ENCODE peak calls at places on chromosomes 12 and 14, in five cellular contexts. E is H9, T is mesenchymal stem cell, F is trophoblast cell, Q is H1. B is an unnamed sample.

GRCh38 chr12:23704992-23705943 is 244.2 kb downstream of the SOX5 start:
- DNase-seq in T (no peak), E (peak; percentile 29), Q (peak; percentile 21), F (no peak), B (no peak)

GRCh38 chr12:94285954-94286579 is 137.7 kb downstream of the PLXNC1 start:
- DNase-seq in Q (no peak), T (no peak), F (no peak), E (no peak), B (no peak)

GRCh38 chr14:63909984-63910383 is 57.2 kb downstream of the SYNE2 start:
- DNase-seq in Q (no peak), F (no peak), E (no peak), T (no peak), B (no peak)

GRCh38 chr12:108000111-108000510 is 129.0 kb upstream of the WSCD2 start:
- DNase-seq in T (no peak), F (no peak), E (no peak), Q (no peak), B (no peak)

GRCh38 chr12:100758083-100758482 is 36.5 kb upstream of the ANO4 start:
- DNase-seq in T (no peak), F (no peak), E (no peak), Q (no peak), B (no peak)

GRCh38 chr14:91873476-91874265 is 6.3 kb upstream of the TC2N start:
- DNase-seq in T (no peak), Q (no peak), F (no peak), E (no peak), B (no peak)

GRCh38 chr12:104699489-104700194 is 242.9 kb downstream of the CHST11 start:
- DNase-seq in F (no peak), E (no peak), Q (no peak), T (no peak), B (no peak)

GRCh38 chr12:42094277-42094676 is 50.4 kb downstream of the GXYLT1 start:
- DNase-seq in Q (no peak), T (peak; percentile 82), F (peak; percentile 58), E (peak; percentile 47), B (no peak)

GRCh38 chr12:117489671-117490070 is 128.2 kb upstream of the NOS1 start:
- DNase-seq in F (peak; percentile 46), E (no peak), Q (no peak), T (no peak), B (no peak)

GRCh38 chr12:17264603-17265002 is 658.6 kb upstream of the LMO3 start:
- DNase-seq in E (no peak), Q (no peak), F (no peak), T (no peak), B (no peak)

GRCh38 chr12:106248849-106249371 is 1.1 kb upstream of the CKAP4 start:
- DNase-seq in F (peak; percentile 30), Q (no peak), E (no peak), T (peak; percentile 67), B (no peak)

GRCh38 chr12:168763-169525 is 45.0 kb downstream of the SLC6A12 start:
- DNase-seq in Q (no peak), F (no peak), E (no peak), T (peak; percentile 35), B (no peak)

GRCh38 chr12:39230086-39230485 is 212.8 kb downstream of the KIF21A start:
- DNase-seq in T (peak; percentile 97), E (no peak), Q (no peak), F (no peak), B (no peak)

GRCh38 chr12:75978677-75979076 is 52.9 kb downstream of the PHLDA1 start:
- DNase-seq in T (no peak), E (no peak), F (no peak), Q (no peak), B (no peak)

GRCh38 chr12:117032593-117033381 is 66.4 kb downstream of the TESC start:
- DNase-seq in E (no peak), T (no peak), Q (no peak), F (peak; percentile 74), B (no peak)

GRCh38 chr12:93200291-93200917 is 177.3 kb upstream of the NUDT4 start:
- DNase-seq in E (no peak), T (peak; percentile 24), F (no peak), Q (no peak), B (no peak)

GRCh38 chr12:56261503-56262230 is 3.5 kb upstream of the ANKRD52 start:
- DNase-seq in T (peak; percentile 74), F (peak; percentile 90), E (no peak), Q (no peak), B (no peak)

GRCh38 chr12:121784460-121784859 is 9.0 kb downstream of the RHOF start:
- DNase-seq in E (no peak), Q (no peak), T (peak; percentile 83), F (peak; percentile 78), B (no peak)

GRCh38 chr12:98738539-98738938 is 93.4 kb downstream of the APAF1 start:
- DNase-seq in T (no peak), Q (no peak), F (no peak), E (no peak), B (no peak)

GRCh38 chr14:105525861-105526780 is at the start of gene TMEM121:
- DNase-seq in T (no peak), F (peak; percentile 38), Q (no peak), E (peak; percentile 47), B (peak; percentile 63)

GRCh38 chr14:103087343-103087835 is 3.4 kb downstream of the LBHD2 start:
- DNase-seq in F (no peak), T (no peak), Q (no peak), E (no peak), B (peak; percentile 49)

GRCh38 chr14:103081951-103082350 is 2.1 kb upstream of the LBHD2 start:
- DNase-seq in F (no peak), E (no peak), Q (no peak), T (no peak), B (no peak)

GRCh38 chr14:103085106-103086091 is 1.4 kb downstream of the LBHD2 start:
- DNase-seq in Q (no peak), E (peak; percentile 73), T (no peak), F (peak; percentile 43), B (no peak)

GRCh38 chr14:103086771-103087342 is 2.8 kb downstream of the LBHD2 start:
- DNase-seq in F (no peak), Q (no peak), T (no peak), E (no peak), B (no peak)

DNA sequence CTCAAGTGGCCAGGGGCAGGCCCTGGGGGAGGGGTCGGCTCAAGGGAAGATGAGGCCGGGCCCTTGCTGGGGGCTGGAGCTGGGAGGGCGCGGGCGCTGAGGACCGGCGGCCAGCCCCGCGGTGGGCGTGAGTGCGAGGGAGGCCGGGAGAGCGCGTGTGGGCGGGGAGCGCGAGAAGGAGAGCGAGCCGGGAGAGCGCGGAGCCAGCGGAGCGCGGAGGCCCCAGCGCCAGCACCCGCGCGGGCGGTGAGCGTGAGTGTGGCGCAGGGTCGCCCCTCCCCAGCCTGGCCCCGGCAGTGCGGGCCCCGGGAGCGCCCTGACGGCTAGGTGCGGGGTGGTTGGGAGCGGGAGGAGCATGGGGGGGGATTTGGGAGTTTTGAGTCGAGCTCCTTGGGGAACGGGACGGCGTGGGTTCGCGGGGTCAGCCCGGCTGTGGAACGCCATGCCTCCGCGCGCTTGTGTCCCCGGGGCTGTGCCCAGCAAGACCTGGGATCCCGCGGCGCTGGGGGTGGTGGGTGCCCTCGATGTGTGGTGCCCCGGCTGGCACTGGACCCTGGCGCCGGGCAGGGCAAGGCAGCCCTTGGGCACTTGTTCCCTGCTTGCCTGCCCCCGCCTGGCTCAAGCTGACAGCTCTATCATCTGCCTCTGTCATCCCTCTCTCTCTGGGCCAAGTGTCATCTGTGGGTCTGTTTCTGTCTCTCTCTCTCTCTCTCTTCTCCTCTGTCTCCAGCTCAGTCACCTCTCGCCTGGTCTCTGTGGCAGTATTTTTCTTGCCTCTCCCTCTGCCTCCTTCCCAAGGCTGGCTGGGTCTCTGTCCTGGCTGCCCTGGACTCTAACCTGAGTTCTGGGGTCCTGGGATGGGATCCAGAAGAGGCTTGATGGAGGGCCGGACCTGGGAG is at the start of gene LBHD2:
- DNase-seq in T (no peak), Q (no peak), E (peak; percentile 30), F (no peak), B (no peak)
- H2BK12ac ChIP-seq in T (no peak within 1 kb of the TSS), Q (no peak within 1 kb of the TSS), E (no peak within 1 kb of the TSS), F (no peak within 1 kb of the TSS), B (no peak within 1 kb of the TSS)

GRCh38 chr14:43687866-43688265 is 819.2 kb downstream of the FSCB start:
- DNase-seq in E (no peak), T (peak; percentile 76), F (peak; percentile 24), Q (no peak), B (no peak)
- H2BK12ac ChIP-seq in E (no peak overlapping the region), T (no peak overlapping the region), F (no peak overlapping the region), Q (no peak overlapping the region), B (no peak overlapping the region)

DNA sequence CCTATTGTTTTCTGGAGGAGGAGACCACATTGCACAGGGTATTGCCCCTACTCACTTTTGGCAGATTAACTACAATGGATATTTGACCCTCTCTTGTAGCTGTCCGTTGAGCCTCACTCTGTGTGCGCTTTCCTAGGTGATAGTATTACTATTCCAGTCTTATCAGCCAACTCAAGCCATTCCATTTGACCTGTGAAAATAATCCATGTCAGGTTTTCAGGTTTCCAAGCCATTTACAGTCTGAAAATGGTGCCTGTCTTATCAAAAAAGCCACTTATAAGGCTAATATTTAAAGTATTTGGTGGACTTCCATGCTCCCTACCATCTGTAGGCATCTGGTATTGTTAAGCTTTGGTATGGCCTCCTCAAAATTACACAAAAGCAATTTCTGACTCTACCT is 29.6 kb upstream of the KLRD1 start:
- DNase-seq in F (no peak), T (no peak), Q (no peak), E (no peak), B (no peak)
- H2BK12ac ChIP-seq in F (no peak overlapping the region), T (no peak overlapping the region), Q (no peak overlapping the region), E (no peak overlapping the region), B (no peak overlapping the region)

GRCh38 chr14:89418452-89418851 is 1.4 kb upstream of the FOXN3 start:
- DNase-seq in F (no peak), Q (no peak), E (peak; percentile 63), T (no peak), B (no peak)

GRCh38 chr14:89417469-89418225 is 614 bp upstream of the FOXN3 start:
- DNase-seq in F (peak; percentile 76), T (peak; percentile 64), Q (no peak), E (peak; percentile 49), B (peak; percentile 42)

GRCh38 chr14:89415139-89415538 is 1.9 kb downstream of the FOXN3 start:
- DNase-seq in E (no peak), F (no peak), Q (no peak), T (no peak), B (no peak)

GRCh38 chr14:89417111-89417468 is at the start of gene FOXN3:
- DNase-seq in Q (peak; percentile 60), F (peak; percentile 86), E (peak; percentile 87), T (peak; percentile 92), B (peak; percentile 86)

DNA sequence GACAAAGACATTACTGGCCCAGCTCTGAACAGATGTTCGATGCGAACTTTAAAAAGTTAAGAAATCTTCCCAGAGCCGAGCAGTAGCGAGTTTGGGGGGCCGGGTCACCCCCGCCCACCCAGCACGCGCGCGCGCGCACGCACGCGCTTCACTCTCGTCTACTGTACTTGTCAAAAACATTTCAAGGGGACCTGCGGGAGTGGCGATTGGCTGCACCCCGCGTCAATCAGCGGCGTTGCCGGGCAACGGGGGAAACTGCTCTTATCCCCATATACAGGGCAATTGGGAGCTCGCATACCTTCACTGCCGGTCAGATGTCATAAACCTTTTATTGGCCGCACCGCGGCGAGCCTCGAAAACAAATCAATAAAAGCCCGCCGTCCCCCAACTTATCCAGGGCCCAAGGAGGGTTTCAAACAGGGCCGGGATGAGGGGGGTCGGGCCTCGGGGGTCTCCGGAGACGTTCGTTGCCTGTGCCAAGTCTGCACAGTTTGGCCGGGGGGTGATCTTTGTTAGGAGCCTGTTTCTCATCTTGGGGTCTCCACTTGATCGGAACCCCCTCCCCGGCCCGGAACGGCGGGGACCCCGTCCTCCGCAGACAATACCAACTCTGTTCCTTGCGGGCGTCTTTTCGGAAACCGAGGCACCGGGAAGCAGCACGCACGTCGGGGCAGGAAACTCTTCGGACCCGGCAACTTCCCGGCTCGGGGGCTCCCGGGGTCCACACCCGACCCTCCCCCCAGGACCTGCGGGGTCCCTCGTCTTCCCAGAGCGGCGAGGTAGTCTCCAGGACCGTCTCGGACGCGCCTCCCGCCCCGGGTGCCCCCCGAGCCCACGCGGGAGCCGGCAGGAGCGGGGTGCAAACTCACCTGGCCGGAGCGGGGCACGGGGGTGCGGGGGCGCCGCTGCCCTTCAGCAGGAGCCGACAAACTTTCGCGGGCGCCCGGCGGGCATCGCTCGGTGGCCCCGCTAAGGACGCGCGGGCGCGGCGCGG is 734 bp downstream of the FOXN3 start:
- DNase-seq in Q (peak; percentile 91), T (peak; percentile 98), E (peak; percentile 97), F (peak; percentile 99), B (peak; percentile 96)
- H2BK12ac ChIP-seq in Q (no peak overlapping the region), T (peak overlapping the region; percentile 66), E (no peak overlapping the region), F (peak overlapping the region; percentile 87), B (peak overlapping the region; percentile 79)

B was measured in neuronal stem cell.